ENCODE peak calls at places on chromosomes 7 and 10, in eight cellular contexts. D is MM.1S; R is thoracic aorta; K is cardiac fibroblast; Z is GM10248; G is A549; N is lower leg skin; L is CD8-positive, alpha-beta T cell. T is an unnamed sample.

GRCh38 chr7:22587322-22587721 is 87.3 kb upstream of the STEAP1B start:
- DNase-seq in K (peak), G (no peak), Z (no peak), D (no peak), R (no peak), N (no peak), L (no peak), T (no peak)

GRCh38 chr10:79418886-79419595 is 26.4 kb downstream of the ZCCHC24 start:
- DNase-seq in G (no peak), K (no peak), L (no peak), N (no peak), Z (no peak), D (no peak), R (no peak), T (no peak)

GRCh38 chr10:15169555-15170407 is 1.3 kb upstream of the NMT2 start:
- DNase-seq in K (no peak), R (no peak), L (peak), D (no peak), G (no peak), N (peak), Z (no peak), T (no peak)

GRCh38 chr10:11050301-11051000 is 32.8 kb downstream of the CELF2 start:
- DNase-seq in Z (no peak), K (no peak), N (no peak), R (no peak), G (no peak), D (no peak), L (no peak), T (no peak)

GRCh38 chr7:106538638-106539037 is 122.3 kb downstream of the CCDC71L start:
- DNase-seq in N (no peak), K (peak), G (no peak), R (no peak), L (no peak), Z (no peak), D (no peak), T (no peak)

GRCh38 chr7:958221-959200 is 4.0 kb upstream of the ADAP1 start:
- DNase-seq in Z (no peak), G (no peak), N (no peak), L (no peak), D (no peak), R (no peak), K (no peak), T (no peak)

GRCh38 chr10:86226801-86227201 is 139.8 kb downstream of the GRID1 start:
- DNase-seq in Z (no peak), N (no peak), D (no peak), L (no peak), R (no peak), K (no peak), G (no peak), T (no peak)

GRCh38 chr7:4951903-4952636 is 6.9 kb downstream of the MMD2 start:
- DNase-seq in K (peak), Z (peak), R (no peak), L (no peak), G (no peak), N (no peak), D (peak), T (peak)

GRCh38 chr7:71925663-71926062 is 486.5 kb downstream of the CALN1 start:
- DNase-seq in L (no peak), G (no peak), Z (no peak), K (no peak), R (no peak), D (peak), N (no peak), T (no peak)

GRCh38 chr7:143885951-143886350 is 16.0 kb downstream of the TCAF1 start:
- DNase-seq in D (no peak), K (no peak), G (no peak), Z (no peak), N (no peak), R (no peak), L (no peak), T (no peak)

GRCh38 chr10:488081-488932 is 201.2 kb downstream of the DIP2C start:
- DNase-seq in D (no peak), K (no peak), L (no peak), R (no peak), G (no peak), N (no peak), Z (no peak), T (no peak)

GRCh38 chr7:113217314-113217713 is 99.0 kb upstream of the SMIM30 start:
- DNase-seq in L (no peak), G (no peak), Z (no peak), R (no peak), N (no peak), D (no peak), K (no peak), T (no peak)

GRCh38 chr10:47113907-47114500 is 186.0 kb upstream of the GDF10 start:
- DNase-seq in R (no peak), G (no peak), D (no peak), Z (no peak), L (no peak), K (no peak), N (no peak), T (no peak)

GRCh38 chr7:1418505-1419309 is 40.6 kb downstream of the MICALL2 start:
- DNase-seq in Z (no peak), R (no peak), L (no peak), G (peak), K (peak), D (peak), N (no peak), T (no peak)

GRCh38 chr7:134737561-134738353 is 41.7 kb upstream of the CALD1 start:
- DNase-seq in Z (no peak), L (no peak), N (no peak), K (peak), G (no peak), D (no peak), R (no peak), T (no peak)

GRCh38 chr7:6489612-6490011 is 41.9 kb upstream of the DAGLB start:
- DNase-seq in G (no peak), N (no peak), R (no peak), K (no peak), Z (no peak), L (no peak), D (peak), T (no peak)

GRCh38 chr10:30445716-30446115 is 11.7 kb downstream of the MAP3K8 start:
- DNase-seq in Z (no peak), N (no peak), L (no peak), K (peak), R (no peak), D (no peak), G (no peak), T (no peak)

GRCh38 chr7:784971-785370 is 47.3 kb upstream of the SUN1 start:
- DNase-seq in Z (no peak), K (no peak), L (no peak), D (no peak), N (no peak), G (no peak), R (no peak), T (no peak)

GRCh38 chr10:95503012-95503411 is 58.2 kb downstream of the SORBS1 start:
- DNase-seq in D (no peak), K (no peak), R (no peak), Z (no peak), N (no peak), L (no peak), G (no peak), T (no peak)

GRCh38 chr7:42167206-42167913 is 69.6 kb downstream of the GLI3 start:
- DNase-seq in N (no peak), R (no peak), Z (no peak), G (peak), K (no peak), L (no peak), D (no peak), T (no peak)

GRCh38 chr7:36781011-36781738 is 56.9 kb upstream of the AOAH start:
- DNase-seq in G (no peak), N (no peak), Z (no peak), D (no peak), L (no peak), K (no peak), R (no peak), T (no peak)

GRCh38 chr7:28807396-28807994 is 150.6 kb downstream of the TRIL start:
- DNase-seq in G (no peak), K (no peak), L (no peak), D (no peak), Z (no peak), R (no peak), N (no peak), T (no peak)

GRCh38 chr7:28806841-28807240 is 151.3 kb downstream of the TRIL start:
- DNase-seq in N (no peak), Z (no peak), L (no peak), D (no peak), K (peak), G (no peak), R (no peak), T (no peak)

GRCh38 chr7:28802450-28802849 is 155.7 kb downstream of the TRIL start:
- DNase-seq in R (no peak), L (no peak), G (no peak), N (no peak), Z (no peak), D (no peak), K (peak), T (no peak)

GRCh38 chr7:28804157-28804556 is 154.0 kb downstream of the TRIL start:
- DNase-seq in D (no peak), N (no peak), R (no peak), K (no peak), G (no peak), Z (no peak), L (no peak), T (no peak)

GRCh38 chr7:28804990-28805389 is 153.1 kb downstream of the TRIL start:
- DNase-seq in K (peak), D (no peak), Z (no peak), G (peak), L (no peak), R (no peak), N (no peak), T (no peak)
- TF ChIP-seq CTCF in K (no peak), D (no peak), Z (no peak), G (no peak), L (no peak), R (no peak), N (no peak), T (no peak)

GRCh38 chr7:148575640-148576411 is 14.7 kb upstream of the C7orf33 start:
- DNase-seq in R (peak), K (peak), D (peak), G (peak), N (peak), L (peak), Z (peak), T (peak)
- TF ChIP-seq CTCF in R (peak), K (peak), D (peak), G (peak), N (no peak), L (peak), Z (peak), T (peak)

DNA sequence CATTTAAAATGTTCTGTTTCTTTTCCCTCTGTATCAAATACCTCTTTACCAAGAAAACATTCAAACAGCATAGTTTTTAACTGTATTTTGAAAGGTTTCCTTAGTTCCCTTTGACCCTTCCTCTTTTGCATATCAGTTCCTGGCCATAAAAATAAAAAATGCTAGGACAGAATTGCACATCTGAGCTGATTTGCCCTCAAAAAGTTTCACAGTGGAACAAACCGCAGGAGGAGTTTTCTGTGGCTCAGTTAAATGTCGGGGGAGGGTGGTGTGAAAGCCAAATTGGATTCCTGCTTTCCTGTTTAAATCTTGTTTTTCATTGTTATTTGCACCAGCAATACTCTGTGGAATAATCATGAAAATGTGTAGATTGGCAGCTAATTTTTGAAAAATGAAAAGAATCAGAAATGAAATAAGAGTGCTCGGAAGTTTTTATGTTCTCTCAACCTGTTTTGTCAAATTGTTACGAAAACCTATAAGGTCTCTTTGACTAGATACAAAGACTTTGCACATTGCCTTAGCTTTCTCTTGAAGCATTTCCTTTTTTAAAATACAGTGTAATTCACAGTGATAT is 8.2 kb downstream of the IKZF1 start:
- DNase-seq in N (no peak), K (no peak), D (peak), R (no peak), Z (no peak), L (no peak), G (no peak), T (no peak)
- TF ChIP-seq CTCF in N (no peak), K (no peak), D (no peak), R (no peak), Z (no peak), L (no peak), G (no peak), T (no peak)

GRCh38 chr7:35477609-35478008 is 217.3 kb downstream of the HERPUD2 start:
- DNase-seq in R (no peak), K (no peak), Z (no peak), G (no peak), N (no peak), L (no peak), D (no peak), T (no peak)
- TF ChIP-seq CTCF in R (no peak), K (no peak), Z (no peak), G (no peak), N (no peak), L (no peak), D (no peak), T (no peak)

T was measured in progenitor cell of endocrine pancreas.